ENCODE peak calls at places on chromosomes 6 and 20, in four cellular contexts. E is cardiac muscle cell, D is BE2C, I is IMR-90. P is an unnamed sample.
A peak's percentile ranks its signal among the peaks of the same experiment; 100 is the strongest.

GRCh38 chr20:31788578-31788977 is 30.6 kb upstream of the MYLK2 start:
- DNase-seq in E (peak; percentile 36), D (no peak), I (peak; percentile 28), P (no peak)

GRCh38 chr6:118651282-118652050 is at the start of gene CEP85L:
- DNase-seq in E (peak; percentile 95), D (peak; percentile 98), I (peak; percentile 86), P (peak; percentile 79)

GRCh38 chr6:116974526-116974925 is 97.5 kb downstream of the RFX6 start:
- DNase-seq in E (no peak), D (no peak), I (no peak), P (no peak)

GRCh38 chr6:3247255-3248146 is 11.2 kb upstream of the PSMG4 start:
- DNase-seq in E (no peak), D (peak; percentile 89), I (peak; percentile 97), P (peak; percentile 54)

GRCh38 chr6:102402635-102403329 is 1009.3 kb downstream of the GRIK2 start:
- DNase-seq in E (no peak), D (no peak), I (no peak), P (no peak)

GRCh38 chr6:111642463-111643158 is 36.9 kb upstream of the TRAF3IP2 start:
- DNase-seq in E (peak; percentile 81), D (peak; percentile 71), I (peak; percentile 66), P (peak; percentile 78)

GRCh38 chr6:40874495-40874894 is 164.5 kb downstream of the UNC5CL start:
- DNase-seq in E (peak; percentile 30), D (peak; percentile 62), I (no peak), P (no peak)

GRCh38 chr20:8519887-8520286 is 387.8 kb downstream of the PLCB1 start:
- DNase-seq in E (no peak), D (no peak), I (no peak), P (no peak)

GRCh38 chr6:1724616-1725015 is 114.9 kb downstream of the FOXC1 start:
- DNase-seq in E (no peak), D (no peak), I (no peak), P (peak; percentile 87)

GRCh38 chr20:62769346-62770071 is 26.8 kb upstream of the MRGBP start:
- DNase-seq in E (no peak), D (no peak), I (no peak), P (no peak)

GRCh38 chr6:135183532-135184440 is 2.7 kb downstream of the MYB start:
- DNase-seq in E (peak; percentile 41), D (peak; percentile 33), I (peak; percentile 28), P (peak; percentile 93)

GRCh38 chr6:30542404-30542725 is 13.9 kb downstream of the GNL1 start:
- DNase-seq in E (no peak), D (no peak), I (no peak), P (no peak)

GRCh38 chr20:21031666-21032065 is 74.5 kb downstream of the LINC00237 start:
- DNase-seq in E (no peak), D (no peak), I (no peak), P (no peak)

GRCh38 chr6:37569317-37569716 is 69.6 kb upstream of the CCDC167 start:
- DNase-seq in E (no peak), D (no peak), I (no peak), P (no peak)

GRCh38 chr6:37569999-37570776 is 70.5 kb upstream of the CCDC167 start:
- DNase-seq in E (no peak), D (no peak), I (no peak), P (no peak)

GRCh38 chr6:37570801-37571200 is 71.1 kb upstream of the CCDC167 start:
- DNase-seq in E (peak; percentile 50), D (no peak), I (no peak), P (no peak)

GRCh38 chr6:37565267-37566208 is 65.8 kb upstream of the CCDC167 start:
- DNase-seq in E (peak; percentile 85), D (peak; percentile 93), I (no peak), P (no peak)

GRCh38 chr6:37566209-37566859 is 66.6 kb upstream of the CCDC167 start:
- DNase-seq in E (peak; percentile 83), D (peak; percentile 81), I (no peak), P (peak; percentile 24)
- H3K4me1 ChIP-seq in E (peaks cover 30% of the 10 kb centered on the region), D (peaks cover 29% of the 10 kb centered on the region), I (no peaks in the 10 kb centered on the region), P (no peaks in the 10 kb centered on the region)

GRCh38 chr6:98835149-98836024 is 1.0 kb downstream of the POU3F2 start:
- DNase-seq in E (peak; percentile 39), D (peak; percentile 42), I (no peak), P (no peak)
- H3K4me3 ChIP-seq in E (peak overlapping the region; percentile 55), D (peak overlapping the region; percentile 61), I (no peak overlapping the region), P (no peak overlapping the region)

GRCh38 chr20:23037017-23037481 is 1.9 kb downstream of the SSTR4 start:
- DNase-seq in E (no peak), D (no peak), I (no peak), P (no peak)
- H3K27me3 ChIP-seq in E (peaks cover 79% of the 10 kb centered on the region), D (no peaks in the 10 kb centered on the region), I (peaks cover 31% of the 10 kb centered on the region), P (peaks cover 4% of the 10 kb centered on the region)

GRCh38 chr20:53099851-53100250 is 127.7 kb downstream of the TSHZ2 start:
- DNase-seq in E (no peak), D (no peak), I (no peak), P (no peak)
- H3K4me1 ChIP-seq in E (peaks cover 19% of the 10 kb centered on the region), D (peaks cover 33% of the 10 kb centered on the region), I (no peaks in the 10 kb centered on the region), P (peaks cover 3% of the 10 kb centered on the region)

GRCh38 chr20:38034108-38034649 is 633 bp downstream of the RPRD1B start:
- DNase-seq in E (no peak), D (no peak), I (no peak), P (no peak)

GRCh38 chr20:38032585-38033329 is 499 bp downstream of the TTI1 start:
- DNase-seq in E (no peak), D (no peak), I (no peak), P (no peak)

GRCh38 chr20:38031957-38032356 is 1.3 kb downstream of the TTI1 start:
- DNase-seq in E (no peak), D (no peak), I (no peak), P (no peak)

GRCh38 chr20:38033330-38034107 is at the start of the genes RPRD1B and TTI1:
- DNase-seq in E (peak; percentile 92), D (peak; percentile 91), I (peak; percentile 84), P (peak; percentile 93)

DNA sequence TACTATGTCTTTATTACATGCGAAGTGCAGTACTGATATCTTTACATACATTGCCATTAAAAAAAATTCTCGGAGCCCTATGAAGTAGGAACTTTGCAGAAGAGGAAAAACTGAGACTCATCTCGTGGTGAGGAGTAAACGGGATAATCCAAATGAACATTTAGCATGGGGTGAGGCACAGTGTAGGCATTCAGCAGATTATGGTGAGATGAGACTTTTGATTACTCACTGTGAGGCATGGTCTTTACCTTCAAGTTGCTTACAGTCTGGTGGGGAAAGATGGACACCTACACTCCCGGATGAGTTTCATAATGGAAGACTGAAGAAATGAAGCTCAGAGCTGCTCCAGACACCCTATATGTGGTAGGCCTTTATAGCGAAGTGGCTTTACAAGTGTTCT is 1.4 kb downstream of the RPRD1B start:
- DNase-seq in E (no peak), D (no peak), I (no peak), P (no peak)
- H3K4me3 ChIP-seq in E (peak overlapping the region; percentile 72), D (peak overlapping the region; percentile 98), I (no peak overlapping the region), P (no peak overlapping the region)

DNA sequence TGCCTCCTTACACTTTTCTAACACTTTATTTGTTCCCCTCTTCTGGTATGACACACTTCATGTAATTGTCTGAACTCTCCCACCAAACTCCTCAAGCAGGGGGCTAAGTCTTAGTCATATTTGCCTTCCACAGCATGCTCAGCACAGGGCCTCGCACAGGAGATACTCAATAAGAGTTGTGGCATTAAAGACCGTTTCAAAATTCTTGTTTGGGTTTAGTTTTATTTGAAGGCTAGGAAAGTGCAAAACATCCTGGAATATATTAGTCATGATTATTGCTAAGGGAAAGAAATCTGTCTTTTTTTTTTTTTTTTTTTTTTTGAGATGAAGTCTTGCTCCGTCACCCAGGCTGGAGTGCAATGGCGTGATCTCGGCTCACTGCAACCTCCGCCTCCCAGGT is 137.6 kb upstream of the ECI2 start:
- DNase-seq in E (no peak), D (no peak), I (no peak), P (no peak)
- H3K27me3 ChIP-seq in E (no peaks in the 10 kb centered on the region), D (no peaks in the 10 kb centered on the region), I (peaks cover 4% of the 10 kb centered on the region), P (no peaks in the 10 kb centered on the region)

GRCh38 chr20:47353224-47353696 is 3.2 kb downstream of the ZMYND8 start:
- DNase-seq in E (no peak), D (no peak), I (no peak), P (no peak)
- H3K4me1 ChIP-seq in E (peaks cover 95% of the 10 kb centered on the region), D (peaks cover 37% of the 10 kb centered on the region), I (peaks cover 71% of the 10 kb centered on the region), P (peaks cover 54% of the 10 kb centered on the region)

GRCh38 chr6:151023346-151023745 is 157.8 kb downstream of the MTHFD1L start:
- DNase-seq in E (no peak), D (no peak), I (no peak), P (no peak)
- H3K4me3 ChIP-seq in E (no peak overlapping the region), D (no peak overlapping the region), I (no peak overlapping the region), P (no peak overlapping the region)